ENCODE peak calls at places on chromosomes 1 and 21, in four cellular contexts. S, M, D and N are unnamed samples.

GRCh38 chr1:151711940-151712339 is 4.7 kb downstream of the CELF3 start:
- DNase-seq in S (no peak), M (no peak), D (no peak), N (no peak)

GRCh38 chr1:166182281-166182680 is 15.5 kb upstream of the FAM78B start:
- DNase-seq in M (no peak), D (no peak), S (no peak), N (no peak)

GRCh38 chr1:8431028-8431427 is 113.1 kb downstream of the SLC45A1 start:
- DNase-seq in D (no peak), M (no peak), S (no peak), N (no peak)

GRCh38 chr1:161739865-161740566 is 9.6 kb upstream of the DUSP12 start:
- DNase-seq in D (no peak), S (no peak), M (no peak), N (no peak)

GRCh38 chr1:151401860-151402259 is 2.5 kb downstream of the PSMB4 start:
- DNase-seq in D (no peak), M (no peak), S (no peak), N (no peak)

GRCh38 chr1:216207154-216207553 is 216.1 kb downstream of the USH2A start:
- DNase-seq in M (no peak), S (no peak), D (no peak), N (no peak)

GRCh38 chr1:89525169-89525855 is 683 bp downstream of the LRRC8B start:
- DNase-seq in S (no peak), D (peak), M (no peak), N (no peak)

GRCh38 chr1:117616356-117616755 is 10.5 kb downstream of the TENT5C start:
- DNase-seq in M (no peak), S (no peak), D (no peak), N (no peak)

GRCh38 chr21:39669485-39669884 is 56.7 kb downstream of the B3GALT5 start:
- DNase-seq in M (no peak), D (no peak), S (no peak), N (no peak)

GRCh38 chr1:2493691-2494322 is 17.7 kb downstream of the PLCH2 start:
- DNase-seq in S (no peak), D (no peak), M (no peak), N (peak)

GRCh38 chr1:24735619-24736375 is 9.4 kb upstream of the CLIC4 start:
- DNase-seq in M (no peak), D (no peak), S (no peak), N (no peak)

GRCh38 chr1:88061106-88061829 is 622.8 kb upstream of the PKN2 start:
- DNase-seq in S (peak), D (no peak), M (peak), N (peak)

GRCh38 chr1:37537378-37537777 is 16.7 kb downstream of the SNIP1 start:
- DNase-seq in S (no peak), D (no peak), M (no peak), N (peak)

GRCh38 chr21:31946236-31946635 is 73.4 kb downstream of the HUNK start:
- DNase-seq in D (no peak), M (no peak), S (no peak), N (no peak)

GRCh38 chr1:208909011-208909410 is 664.8 kb upstream of the PLXNA2 start:
- DNase-seq in D (no peak), M (no peak), S (no peak), N (no peak)

GRCh38 chr1:40630488-40631223 is 34.8 kb downstream of the RIMS3 start:
- DNase-seq in S (no peak), M (no peak), D (no peak), N (no peak)